ENCODE peak calls at places on chromosomes 1 and 21, in four cellular contexts. One of them, this sample, is unnamed.

GRCh38 chr1:219498666-219499065 is 114.2 kb downstream of the ZC3H11B start:
- DNase-seq in GM12878: no peak
- DNase-seq in K562: no peak
- DNase-seq in HepG2: no peak
- DNase-seq in this sample: no peak

GRCh38 chr21:46368533-46369285 is 44.8 kb downstream of the PCNT start:
- DNase-seq in GM12878: peak
- DNase-seq in HepG2: no peak
- DNase-seq in K562: no peak
- DNase-seq in this sample: no peak

GRCh38 chr1:235357485-235358378 is 9.5 kb upstream of the TBCE start:
- DNase-seq in GM12878: no peak
- DNase-seq in K562: no peak
- DNase-seq in HepG2: no peak
- DNase-seq in this sample: no peak

GRCh38 chr1:240423525-240423924 is 188.4 kb downstream of the GREM2 start:
- DNase-seq in GM12878: no peak
- DNase-seq in HepG2: no peak
- DNase-seq in K562: no peak
- DNase-seq in this sample: no peak

GRCh38 chr1:151313501-151313900 is 13.7 kb downstream of the PI4KB start:
- DNase-seq in GM12878: no peak
- DNase-seq in K562: no peak
- DNase-seq in HepG2: no peak
- DNase-seq in this sample: no peak

GRCh38 chr1:91282695-91283420 is 121.8 kb downstream of the HFM1 start:
- DNase-seq in GM12878: peak
- DNase-seq in HepG2: peak
- DNase-seq in K562: peak
- DNase-seq in this sample: peak

GRCh38 chr1:226100436-226101347 is 38.2 kb downstream of the H3-3A start:
- DNase-seq in GM12878: no peak
- DNase-seq in K562: no peak
- DNase-seq in HepG2: no peak
- DNase-seq in this sample: peak

GRCh38 chr1:38917337-38917736 is 24.3 kb downstream of the RHBDL2 start:
- DNase-seq in GM12878: no peak
- DNase-seq in K562: no peak
- DNase-seq in HepG2: no peak
- DNase-seq in this sample: no peak

GRCh38 chr1:112057736-112058135 is 68.3 kb upstream of the KCND3 start:
- DNase-seq in HepG2: no peak
- DNase-seq in GM12878: no peak
- DNase-seq in K562: no peak
- DNase-seq in this sample: no peak

DNA sequence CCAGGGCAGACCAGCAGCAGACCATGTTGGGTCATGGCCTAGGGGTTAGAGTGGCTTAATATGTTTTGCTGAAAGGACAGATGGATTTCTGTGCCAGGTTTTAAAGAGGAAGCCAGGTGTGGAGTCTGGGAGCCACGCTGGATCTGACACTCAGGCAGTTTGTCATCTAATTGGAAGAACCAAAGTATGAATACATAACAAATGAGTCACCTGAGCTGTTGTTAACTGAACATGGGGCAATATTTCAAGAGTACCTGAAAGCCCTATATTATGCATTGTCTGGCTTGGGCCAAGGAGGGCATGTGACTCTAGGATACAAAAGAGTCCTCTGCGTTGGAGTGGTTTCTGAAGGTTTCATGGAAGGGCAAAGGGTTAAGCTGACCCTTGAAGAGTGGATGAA is 70.6 kb downstream of the LMO4 start:
- DNase-seq in GM12878: no peak
- DNase-seq in HepG2: no peak
- DNase-seq in K562: no peak
- DNase-seq in this sample: no peak
- TF ChIP-seq TARDBP in GM12878: no peak
- TF ChIP-seq TARDBP in HepG2: no peak
- TF ChIP-seq TARDBP in K562: no peak
- TF ChIP-seq TARDBP in this sample: no peak

GRCh38 chr21:32469628-32470027 is 57.1 kb downstream of the EVA1C start:
- DNase-seq in K562: no peak
- DNase-seq in GM12878: no peak
- DNase-seq in HepG2: no peak
- DNase-seq in this sample: no peak
- TF ChIP-seq FOXM1 in K562: no peak
- TF ChIP-seq FOXM1 in GM12878: no peak
- TF ChIP-seq FOXM1 in HepG2: no peak
- TF ChIP-seq FOXM1 in this sample: no peak

GRCh38 chr1:36457691-36458090 is 6.5 kb downstream of the MRPS15 start:
- DNase-seq in HepG2: no peak
- DNase-seq in GM12878: no peak
- DNase-seq in K562: no peak
- DNase-seq in this sample: no peak
- TF ChIP-seq BHLHE40 in HepG2: no peak
- TF ChIP-seq BHLHE40 in GM12878: no peak
- TF ChIP-seq BHLHE40 in K562: no peak
- TF ChIP-seq BHLHE40 in this sample: no peak

GRCh38 chr1:44973645-44974044 is 12.8 kb downstream of the EIF2B3 start:
- DNase-seq in GM12878: peak
- DNase-seq in K562: no peak
- DNase-seq in HepG2: no peak
- DNase-seq in this sample: no peak

GRCh38 chr1:44964396-44964795 is 22.0 kb downstream of the EIF2B3 start:
- DNase-seq in GM12878: no peak
- DNase-seq in HepG2: no peak
- DNase-seq in K562: no peak
- DNase-seq in this sample: no peak

GRCh38 chr1:44976252-44976651 is 10.1 kb downstream of the EIF2B3 start:
- DNase-seq in HepG2: no peak
- DNase-seq in GM12878: no peak
- DNase-seq in K562: no peak
- DNase-seq in this sample: no peak

DNA sequence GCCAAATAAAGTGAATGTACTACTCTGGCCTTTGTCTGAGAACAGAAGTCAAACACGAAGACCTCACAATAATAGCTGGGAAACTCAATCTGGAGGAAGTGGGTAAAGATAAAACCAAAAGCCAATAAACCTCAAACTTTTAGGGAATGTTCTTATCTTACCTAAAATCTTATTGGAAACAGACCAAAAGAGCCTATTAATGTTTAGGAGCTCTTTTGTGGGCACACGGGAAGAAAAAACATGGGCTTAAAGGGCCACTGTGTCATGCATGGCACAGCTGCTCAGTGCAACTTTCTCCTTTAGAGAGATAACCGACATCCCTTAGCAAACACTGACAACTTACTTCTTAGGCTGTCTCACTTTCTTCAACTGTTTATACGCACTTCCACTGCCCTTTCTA is 16.1 kb downstream of the EIF2B3 start:
- DNase-seq in HepG2: no peak
- DNase-seq in GM12878: no peak
- DNase-seq in K562: no peak
- DNase-seq in this sample: no peak
- TF ChIP-seq TARDBP in HepG2: no peak
- TF ChIP-seq TARDBP in GM12878: no peak
- TF ChIP-seq TARDBP in K562: no peak
- TF ChIP-seq TARDBP in this sample: no peak

GRCh38 chr1:211606327-211606913 is 27.5 kb upstream of the SLC30A1 start:
- DNase-seq in GM12878: peak
- DNase-seq in K562: peak
- DNase-seq in HepG2: peak
- DNase-seq in this sample: no peak
- TF ChIP-seq FOXM1 in GM12878: no peak
- TF ChIP-seq FOXM1 in K562: no peak
- TF ChIP-seq FOXM1 in HepG2: no peak
- TF ChIP-seq FOXM1 in this sample: no peak

This sample was measured in HEK293T.